ENCODE peak calls at places on chromosomes 7 and 10, in eight cellular contexts. A, V, N, K, X, F, H and D are unnamed samples.

GRCh38 chr10:132311338-132311939 is 3.7 kb upstream of the STK32C start:
- DNase-seq in V (no peak), H (no peak), K (no peak), N (no peak), A (peak), F (peak), X (peak), D (no peak)

GRCh38 chr10:102801496-102801895 is 35.7 kb downstream of the CYP17A1 start:
- DNase-seq in N (peak), K (no peak), A (no peak), X (no peak), F (no peak), H (no peak), V (no peak), D (no peak)

GRCh38 chr10:60461688-60462087 is 72.0 kb upstream of the ANK3 start:
- DNase-seq in F (no peak), X (no peak), V (no peak), N (no peak), A (no peak), K (no peak), H (no peak), D (no peak)

GRCh38 chr10:70652761-70653657 is 19.3 kb upstream of the ADAMTS14 start:
- DNase-seq in H (peak), F (no peak), K (peak), N (peak), A (peak), V (peak), X (no peak), D (peak)

GRCh38 chr10:52965489-52965888 is 192.9 kb upstream of the MBL2 start:
- DNase-seq in K (no peak), N (no peak), V (no peak), X (no peak), F (no peak), A (no peak), H (no peak), D (no peak)

GRCh38 chr7:154212861-154213260 is 160.7 kb downstream of the DPP6 start:
- DNase-seq in N (no peak), K (no peak), X (no peak), H (no peak), V (no peak), F (no peak), A (no peak), D (no peak)

GRCh38 chr7:19982841-19983835 is 209.7 kb upstream of the TMEM196 start:
- DNase-seq in F (peak), K (peak), A (no peak), X (no peak), V (peak), N (peak), H (peak), D (peak)

GRCh38 chr10:6737758-6738463 is 157.8 kb upstream of the PRKCQ start:
- DNase-seq in V (peak), F (no peak), A (no peak), X (no peak), H (peak), K (peak), N (peak), D (peak)

GRCh38 chr10:69974551-69975155 is 78.0 kb upstream of the MACROH2A2 start:
- DNase-seq in H (peak), K (peak), A (no peak), F (no peak), X (no peak), V (peak), N (no peak), D (no peak)

GRCh38 chr10:132677905-132678298 is 108.0 kb downstream of the NKX6-2 start:
- DNase-seq in K (no peak), V (no peak), F (no peak), A (peak), H (no peak), X (peak), N (no peak), D (no peak)

GRCh38 chr10:52128056-52128683 is 185.9 kb upstream of the DKK1 start:
- DNase-seq in N (no peak), F (no peak), A (no peak), X (no peak), K (no peak), H (no peak), V (no peak), D (peak)

GRCh38 chr10:6069101-6069931 is 7.1 kb upstream of the IL2RA start:
- DNase-seq in V (no peak), F (no peak), A (peak), K (no peak), X (no peak), H (no peak), N (no peak), D (no peak)

GRCh38 chr10:71073451-71074175 is 138.8 kb upstream of the UNC5B start:
- DNase-seq in F (no peak), X (peak), H (no peak), N (no peak), K (no peak), A (no peak), V (no peak), D (no peak)

GRCh38 chr7:121081327-121081936 is 92.9 kb downstream of the CPED1 start:
- DNase-seq in K (peak), N (peak), A (no peak), F (peak), H (peak), V (peak), X (no peak), D (peak)

GRCh38 chr10:37777056-37777455 is 80.4 kb downstream of the ZNF248 start:
- DNase-seq in V (no peak), F (no peak), K (no peak), A (no peak), N (no peak), X (no peak), H (no peak), D (no peak)

GRCh38 chr7:84372155-84372621 is 177.6 kb upstream of the SEMA3A start:
- DNase-seq in K (peak), H (peak), F (peak), N (peak), V (peak), X (no peak), A (no peak), D (peak)

GRCh38 chr7:96224682-96225081 is 97.2 kb downstream of the SLC25A13 start:
- DNase-seq in N (no peak), A (no peak), H (no peak), V (no peak), F (no peak), X (no peak), K (peak), D (peak)

GRCh38 chr7:106279425-106280182 is 5.2 kb downstream of the NAMPT start:
- DNase-seq in K (no peak), H (no peak), N (peak), A (no peak), V (no peak), F (no peak), X (no peak), D (peak)

GRCh38 chr7:87416682-87417587 is 58.5 kb downstream of the ABCB4 start:
- DNase-seq in V (peak), N (peak), H (peak), X (no peak), A (no peak), F (peak), K (peak), D (peak)

GRCh38 chr10:79176052-79176501 is 107.3 kb downstream of the ZMIZ1 start:
- DNase-seq in A (no peak), K (no peak), V (peak), N (no peak), X (no peak), F (no peak), H (peak), D (no peak)

GRCh38 chr7:128791121-128791967 is 424 bp upstream of the CCDC136 start:
- DNase-seq in V (peak), K (no peak), X (peak), H (peak), N (peak), A (peak), F (no peak), D (peak)

GRCh38 chr10:33337335-33337854 is 2.9 kb upstream of the NRP1 start:
- DNase-seq in K (peak), A (no peak), V (peak), X (no peak), F (no peak), H (peak), N (peak), D (peak)

GRCh38 chr7:28623105-28623730 is 210.9 kb downstream of the CREB5 start:
- DNase-seq in V (peak), X (no peak), N (peak), K (peak), H (peak), A (no peak), F (no peak), D (peak)

GRCh38 chr7:116025098-116025809 is 5.3 kb downstream of the TFEC start:
- DNase-seq in H (peak), X (no peak), V (peak), F (no peak), A (peak), N (peak), K (peak), D (peak)

GRCh38 chr7:140212100-140212881 is 35.5 kb upstream of the KDM7A start:
- DNase-seq in N (no peak), X (no peak), F (no peak), V (no peak), K (no peak), H (peak), A (no peak), D (no peak)

GRCh38 chr7:140211698-140212097 is 34.9 kb upstream of the KDM7A start:
- DNase-seq in A (no peak), V (no peak), H (no peak), F (no peak), X (no peak), K (no peak), N (no peak), D (no peak)

GRCh38 chr7:140215281-140215680 is 38.5 kb upstream of the KDM7A start:
- DNase-seq in F (no peak), H (no peak), A (no peak), V (no peak), K (no peak), N (no peak), X (no peak), D (no peak)

GRCh38 chr7:140214075-140214684 is 37.4 kb upstream of the KDM7A start:
- DNase-seq in X (no peak), V (peak), N (peak), A (peak), K (no peak), H (peak), F (no peak), D (peak)

DNA sequence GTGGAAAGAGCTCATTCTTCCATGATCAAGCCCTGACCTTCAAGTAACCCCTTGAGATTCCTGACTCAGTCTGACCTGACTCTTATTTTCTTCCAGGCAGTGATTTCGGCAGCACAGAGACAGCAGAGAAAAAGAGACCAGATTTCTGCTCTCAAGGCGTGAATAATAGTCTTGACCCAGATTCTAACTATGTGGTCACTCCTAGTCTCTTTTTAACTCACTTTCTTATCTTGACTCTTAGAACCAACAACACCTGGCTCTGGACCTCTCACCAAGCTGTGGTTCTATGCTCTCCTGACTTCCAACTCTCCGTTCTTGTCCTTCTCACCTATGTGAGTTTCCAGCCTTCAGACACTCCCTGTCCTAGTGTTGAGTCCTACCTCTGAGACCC is 36.9 kb upstream of the KDM7A start:
- DNase-seq in A (no peak), K (no peak), F (no peak), X (no peak), N (peak), H (no peak), V (no peak), D (no peak)
- TF ChIP-seq CTCF in A (no peak), K (no peak), F (no peak), X (no peak), N (no peak), H (no peak), V (no peak), D (no peak)

GRCh38 chr7:30286749-30287148 is 2.4 kb downstream of the ZNRF2 start:
- DNase-seq in X (no peak), A (no peak), K (no peak), V (no peak), H (no peak), N (no peak), F (no peak), D (no peak)
- H3K4me3 ChIP-seq in X (peak), A (peak), K (no peak), V (peak), H (no peak), N (peak), F (peak), D (peak)

GRCh38 chr10:77574436-77574835 is 63.2 kb downstream of the KCNMA1 start:
- DNase-seq in H (no peak), X (no peak), V (no peak), F (no peak), N (no peak), A (no peak), K (no peak), D (no peak)
- TF ChIP-seq CTCF in H (no peak), X (no peak), V (peak), F (peak), N (no peak), A (no peak), K (peak), D (peak)

DNA sequence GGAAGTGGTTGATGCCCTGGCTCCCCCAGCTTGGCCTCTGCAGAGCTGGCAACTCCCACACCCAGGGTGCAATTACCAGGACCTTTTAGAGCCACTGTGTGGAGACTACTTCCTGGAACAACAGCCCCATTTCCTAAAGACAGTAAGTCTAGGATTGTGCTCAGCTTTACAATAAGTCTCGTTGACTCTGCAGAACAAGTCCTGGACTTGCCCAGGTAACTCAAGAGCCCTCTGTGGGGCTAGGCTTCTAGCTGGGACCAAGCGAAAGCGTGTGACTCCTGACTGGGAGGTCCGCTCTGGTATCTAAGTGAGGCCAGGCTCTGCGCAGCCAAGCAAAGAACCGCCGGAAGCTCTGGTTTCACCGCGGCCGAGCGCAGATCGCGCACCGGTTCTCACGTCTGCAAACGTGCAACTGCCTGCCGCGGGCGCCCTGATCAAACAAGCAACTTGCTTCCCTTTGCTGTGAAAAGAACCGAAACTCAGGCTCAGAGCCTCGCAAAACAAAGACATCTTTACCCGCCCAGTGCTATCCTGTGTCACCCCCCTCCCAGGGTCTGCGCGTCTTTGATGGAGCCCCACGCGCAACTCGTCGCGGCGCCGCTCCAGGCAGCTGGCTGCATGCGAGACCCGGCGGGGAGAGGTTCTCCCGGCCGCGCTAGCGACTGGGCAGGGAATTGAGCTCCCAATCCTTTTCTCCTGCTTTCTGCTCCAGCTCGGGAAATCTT is 4.4 kb upstream of the PDLIM1 start:
- DNase-seq in A (peak), N (peak), H (peak), K (peak), F (no peak), X (peak), V (peak), D (peak)
- H3K4me3 ChIP-seq in A (peak), N (peak), H (peak), K (peak), F (no peak), X (peak), V (peak), D (peak)

DNA sequence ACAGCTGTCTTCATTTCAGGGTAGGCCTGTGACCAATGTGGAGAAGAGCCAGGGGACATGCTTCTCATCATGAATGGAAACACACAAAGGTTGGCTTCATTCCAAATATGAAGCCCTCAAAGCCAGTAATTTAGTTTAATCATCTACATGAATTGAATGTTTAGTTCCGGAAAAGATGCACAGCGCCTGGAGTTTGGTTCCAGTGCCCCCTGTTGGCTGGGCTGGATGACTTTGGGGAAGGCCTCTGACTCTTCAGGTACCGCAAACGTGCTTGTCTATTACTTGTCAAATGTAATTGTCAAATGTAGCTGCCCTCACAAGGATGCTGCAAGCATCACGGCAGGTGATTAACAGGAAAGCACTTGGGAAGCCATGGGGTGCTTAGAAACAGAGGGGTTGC is 130.7 kb downstream of the ADRA2A start:
- DNase-seq in X (no peak), H (no peak), V (no peak), K (no peak), N (no peak), F (no peak), A (no peak), D (no peak)
- TF ChIP-seq CTCF in X (peak), H (peak), V (no peak), K (no peak), N (no peak), F (peak), A (no peak), D (no peak)

DNA sequence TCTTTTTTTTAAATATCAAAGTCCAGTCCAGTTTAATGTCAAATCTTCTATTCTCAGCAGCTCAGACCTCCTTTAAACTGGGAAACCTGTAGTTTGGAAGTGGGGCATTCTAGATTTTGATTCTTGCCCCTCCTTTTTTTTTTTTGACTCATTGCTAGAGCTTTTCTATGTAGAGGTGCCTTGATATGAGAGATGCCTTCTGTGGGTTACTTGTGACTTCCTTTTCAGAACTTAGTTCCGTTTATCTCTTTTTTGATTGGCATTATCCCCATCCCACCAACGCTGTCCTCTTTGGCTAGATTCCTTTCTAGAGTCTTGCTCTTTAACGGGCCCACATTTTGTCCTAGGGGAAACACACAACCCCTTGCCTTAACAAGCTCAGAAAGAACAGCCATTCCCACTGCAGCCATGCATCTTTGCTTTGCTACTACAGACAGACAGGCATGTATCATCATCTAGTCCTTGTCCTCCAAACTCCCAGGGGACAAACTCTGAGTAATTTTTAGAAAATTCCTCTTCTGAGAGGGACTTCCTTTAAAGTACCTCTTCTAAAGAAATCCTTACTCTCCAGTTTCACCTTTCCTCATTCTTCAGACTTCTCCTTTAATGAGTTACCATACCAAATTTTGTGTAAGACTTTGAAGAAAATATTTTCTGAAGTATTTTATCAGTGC is 153.6 kb downstream of the PHF14 start:
- DNase-seq in X (no peak), A (no peak), K (no peak), H (no peak), F (no peak), N (no peak), V (no peak), D (no peak)
- H3K4me3 ChIP-seq in X (no peak), A (no peak), K (no peak), H (no peak), F (no peak), N (no peak), V (no peak), D (no peak)

GRCh38 chr10:61701055-61701705 is 38.5 kb downstream of the CABCOCO1 start:
- DNase-seq in N (no peak), K (no peak), H (peak), F (no peak), X (no peak), A (no peak), V (no peak), D (no peak)
- TF ChIP-seq CTCF in N (no peak), K (no peak), H (peak), F (peak), X (no peak), A (no peak), V (no peak), D (no peak)

GRCh38 chr7:39735903-39736302 is 112.5 kb downstream of the RALA start:
- DNase-seq in H (peak), V (peak), N (peak), X (no peak), A (no peak), K (peak), F (no peak), D (peak)
- H3K4me3 ChIP-seq in H (no peak), V (no peak), N (no peak), X (no peak), A (no peak), K (no peak), F (no peak), D (no peak)